ENCODE peak calls at places on chromosomes 3 and 15, in five cellular contexts. One of them, this sample, is unnamed. For H3K4me1, the result is how much of the 10 kb centered on the place peaks cover.

GRCh38 chr3:194522579-194523046 is 35.8 kb upstream of the ATP13A3 start:
- DNase-seq in ovary: no peak
- DNase-seq in upper lobe of right lung: no peak
- DNase-seq in PC-9: peak
- DNase-seq in IMR-90: peak
- DNase-seq in this sample: no peak

GRCh38 chr3:113912551-113913246 is 35.1 kb upstream of the ZDHHC23 start:
- DNase-seq in ovary: no peak
- DNase-seq in PC-9: peak
- DNase-seq in IMR-90: peak
- DNase-seq in upper lobe of right lung: no peak
- DNase-seq in this sample: peak

GRCh38 chr3:39098473-39099000 is 8.9 kb downstream of the GORASP1 start:
- DNase-seq in PC-9: no peak
- DNase-seq in IMR-90: no peak
- DNase-seq in upper lobe of right lung: no peak
- DNase-seq in ovary: no peak
- DNase-seq in this sample: no peak

GRCh38 chr3:158347966-158348365 is 223.0 kb upstream of the MLF1 start:
- DNase-seq in upper lobe of right lung: no peak
- DNase-seq in PC-9: no peak
- DNase-seq in IMR-90: peak
- DNase-seq in ovary: no peak
- DNase-seq in this sample: no peak

GRCh38 chr3:63168179-63168578 is 109.9 kb upstream of the SYNPR start:
- DNase-seq in PC-9: no peak
- DNase-seq in ovary: no peak
- DNase-seq in IMR-90: no peak
- DNase-seq in upper lobe of right lung: no peak
- DNase-seq in this sample: no peak

GRCh38 chr15:63599401-63600000 is 2.3 kb downstream of the FBXL22 start:
- DNase-seq in IMR-90: no peak
- DNase-seq in ovary: peak
- DNase-seq in upper lobe of right lung: peak
- DNase-seq in PC-9: peak
- DNase-seq in this sample: no peak

GRCh38 chr3:99951701-99952100 is 134.0 kb downstream of the CMSS1 start:
- DNase-seq in ovary: no peak
- DNase-seq in upper lobe of right lung: no peak
- DNase-seq in IMR-90: peak
- DNase-seq in PC-9: no peak
- DNase-seq in this sample: peak

GRCh38 chr3:72095521-72095920 is 310.6 kb upstream of the PROK2 start:
- DNase-seq in PC-9: no peak
- DNase-seq in upper lobe of right lung: no peak
- DNase-seq in IMR-90: no peak
- DNase-seq in ovary: no peak
- DNase-seq in this sample: no peak

GRCh38 chr3:105868450-105868744 is 415 bp downstream of the CBLB start:
- DNase-seq in IMR-90: peak
- DNase-seq in PC-9: peak
- DNase-seq in upper lobe of right lung: peak
- DNase-seq in ovary: peak
- DNase-seq in this sample: peak

GRCh38 chr15:83999396-84000120 is 236.0 kb upstream of the GOLGA6L4 start:
- DNase-seq in ovary: no peak
- DNase-seq in upper lobe of right lung: no peak
- DNase-seq in PC-9: no peak
- DNase-seq in IMR-90: peak
- DNase-seq in this sample: peak

GRCh38 chr3:47083786-47084185 is 80.1 kb downstream of the SETD2 start:
- DNase-seq in IMR-90: no peak
- DNase-seq in ovary: no peak
- DNase-seq in PC-9: no peak
- DNase-seq in upper lobe of right lung: no peak
- DNase-seq in this sample: no peak

GRCh38 chr15:74193305-74193718 is 9.3 kb downstream of the STRA6 start:
- DNase-seq in IMR-90: peak
- DNase-seq in upper lobe of right lung: no peak
- DNase-seq in ovary: no peak
- DNase-seq in PC-9: peak
- DNase-seq in this sample: no peak

GRCh38 chr3:104044002-104044401 is 1322.7 kb upstream of the ALCAM start:
- DNase-seq in upper lobe of right lung: no peak
- DNase-seq in ovary: no peak
- DNase-seq in PC-9: no peak
- DNase-seq in IMR-90: no peak
- DNase-seq in this sample: no peak

GRCh38 chr3:177329854-177330253 is 132.6 kb upstream of the TBL1XR1 start:
- DNase-seq in IMR-90: no peak
- DNase-seq in upper lobe of right lung: no peak
- DNase-seq in ovary: no peak
- DNase-seq in PC-9: no peak
- DNase-seq in this sample: no peak

GRCh38 chr3:100103558-100104441 is 10.5 kb downstream of the FILIP1L start:
- DNase-seq in ovary: no peak
- DNase-seq in upper lobe of right lung: no peak
- DNase-seq in PC-9: no peak
- DNase-seq in IMR-90: peak
- DNase-seq in this sample: peak

DNA sequence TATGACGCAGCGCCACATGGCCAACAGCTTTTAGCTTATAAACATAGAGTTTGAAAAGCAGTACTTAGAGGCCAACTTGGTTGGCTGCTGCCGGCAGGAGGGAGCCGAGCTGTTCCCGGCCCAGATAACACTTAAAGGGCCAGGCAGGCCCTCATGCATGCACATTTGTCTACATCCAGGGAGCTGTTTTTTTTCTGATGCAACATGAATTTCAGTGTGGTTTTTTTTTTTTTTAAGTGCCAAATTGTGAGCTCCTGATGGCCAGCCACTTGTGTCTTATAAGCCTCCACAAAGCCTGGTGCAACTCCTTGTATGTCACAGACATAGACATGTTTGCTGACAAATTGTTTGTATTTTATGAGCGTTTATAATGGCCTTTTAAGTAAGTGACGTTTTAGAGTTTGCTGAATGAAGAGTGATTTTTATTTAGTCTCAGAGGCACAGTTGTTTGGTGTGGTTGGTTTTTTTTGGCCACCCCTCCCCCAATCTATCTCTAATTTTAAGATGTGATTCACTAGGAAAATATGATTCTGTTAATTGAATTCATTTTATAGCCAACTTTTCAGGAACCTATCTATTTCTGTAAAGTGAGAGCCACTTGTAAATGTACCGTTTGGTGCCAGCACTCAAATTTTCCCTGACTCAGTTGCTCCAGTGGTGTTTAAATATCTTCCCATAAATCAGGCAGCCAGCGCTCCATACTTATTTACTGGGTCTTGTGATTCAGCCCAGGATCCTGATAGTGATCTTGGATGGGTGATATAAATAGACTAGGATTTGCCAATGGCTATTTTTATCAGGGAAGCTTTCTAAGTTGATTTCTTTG is 134.3 kb downstream of the VGLL4 start:
- DNase-seq in upper lobe of right lung: peak
- DNase-seq in ovary: peak
- DNase-seq in PC-9: no peak
- DNase-seq in IMR-90: peak
- DNase-seq in this sample: peak
- H3K4me1 ChIP-seq in upper lobe of right lung: under half
- H3K4me1 ChIP-seq in ovary: under half
- H3K4me1 ChIP-seq in PC-9: under half
- H3K4me1 ChIP-seq in IMR-90: under half
- H3K4me1 ChIP-seq in this sample: under half

GRCh38 chr3:183285318-183285717 is 32.3 kb downstream of the B3GNT5 start:
- DNase-seq in ovary: no peak
- DNase-seq in IMR-90: no peak
- DNase-seq in upper lobe of right lung: no peak
- DNase-seq in PC-9: no peak
- DNase-seq in this sample: no peak
- H3K4me3 ChIP-seq in ovary: no peak
- H3K4me3 ChIP-seq in IMR-90: no peak
- H3K4me3 ChIP-seq in upper lobe of right lung: no peak
- H3K4me3 ChIP-seq in PC-9: peak
- H3K4me3 ChIP-seq in this sample: peak

GRCh38 chr3:133466531-133467386 is 66.9 kb downstream of the BFSP2 start:
- DNase-seq in IMR-90: no peak
- DNase-seq in upper lobe of right lung: no peak
- DNase-seq in ovary: no peak
- DNase-seq in PC-9: no peak
- DNase-seq in this sample: peak

GRCh38 chr3:133461291-133461690 is 61.4 kb downstream of the BFSP2 start:
- DNase-seq in PC-9: peak
- DNase-seq in ovary: no peak
- DNase-seq in IMR-90: no peak
- DNase-seq in upper lobe of right lung: no peak
- DNase-seq in this sample: no peak

GRCh38 chr3:133464573-133464972 is 64.7 kb downstream of the BFSP2 start:
- DNase-seq in ovary: no peak
- DNase-seq in PC-9: no peak
- DNase-seq in IMR-90: peak
- DNase-seq in upper lobe of right lung: no peak
- DNase-seq in this sample: peak

GRCh38 chr3:133460809-133461208 is 61.0 kb downstream of the BFSP2 start:
- DNase-seq in IMR-90: peak
- DNase-seq in upper lobe of right lung: no peak
- DNase-seq in PC-9: no peak
- DNase-seq in ovary: no peak
- DNase-seq in this sample: no peak

DNA sequence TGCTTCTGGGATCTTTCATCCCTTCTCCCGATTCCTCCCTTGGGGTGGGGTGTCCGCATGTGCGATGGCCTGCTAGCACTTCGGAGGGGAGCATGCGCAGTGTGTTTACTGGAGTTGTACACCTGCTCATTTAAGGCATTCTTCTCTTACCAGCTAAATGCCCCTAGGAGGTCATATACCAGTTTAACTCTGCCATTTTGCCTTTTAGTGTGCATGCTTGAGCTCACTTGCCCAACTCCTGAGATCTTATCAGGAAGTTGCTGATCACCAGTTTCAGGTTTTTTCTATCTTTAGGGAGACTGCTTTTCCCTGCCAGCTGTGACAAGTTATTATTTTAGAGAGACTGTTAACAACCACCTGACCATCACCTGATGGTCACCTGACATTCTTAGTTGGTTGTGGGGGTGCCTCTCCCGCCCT is 63.6 kb downstream of the BFSP2 start:
- DNase-seq in ovary: no peak
- DNase-seq in upper lobe of right lung: no peak
- DNase-seq in IMR-90: no peak
- DNase-seq in PC-9: peak
- DNase-seq in this sample: peak
- H3K27ac ChIP-seq in ovary: no peak
- H3K27ac ChIP-seq in upper lobe of right lung: no peak
- H3K27ac ChIP-seq in IMR-90: no peak
- H3K27ac ChIP-seq in PC-9: peak
- H3K27ac ChIP-seq in this sample: no peak

GRCh38 chr15:90067181-90067952 is 34.9 kb downstream of the IDH2 start:
- DNase-seq in IMR-90: no peak
- DNase-seq in ovary: no peak
- DNase-seq in upper lobe of right lung: peak
- DNase-seq in PC-9: no peak
- DNase-seq in this sample: no peak
- H3K4me1 ChIP-seq in IMR-90: under half
- H3K4me1 ChIP-seq in ovary: under half
- H3K4me1 ChIP-seq in upper lobe of right lung: half or more
- H3K4me1 ChIP-seq in PC-9: under half
- H3K4me1 ChIP-seq in this sample: under half